ENCODE peak calls at places on chromosome 21, in six cellular contexts. M is kidney; J is T-cell; K is neuronal stem cell; C is naive thymus-derived CD8-positive, alpha-beta T cell; Q is iPS-NIHi11. I is an unnamed sample.

GRCh38 chr21:15022608-15023261 is 42.1 kb downstream of the NRIP1 start:
- DNase-seq in J (no peak), M (no peak), K (no peak), C (no peak), Q (no peak), I (no peak)

GRCh38 chr21:16794944-16795343 is 717.9 kb upstream of the CXADR start:
- DNase-seq in Q (no peak), J (no peak), C (no peak), M (no peak), K (no peak), I (no peak)

GRCh38 chr21:33961061-33961460 is 45.5 kb upstream of the ATP5PO start:
- DNase-seq in Q (no peak), J (no peak), K (no peak), C (no peak), M (no peak), I (no peak)

GRCh38 chr21:44530903-44531605 is 8.9 kb downstream of the KRTAP10-1 start:
- DNase-seq in Q (no peak), K (no peak), C (peak; percentile 54), M (peak; percentile 56), J (no peak), I (no peak)

GRCh38 chr21:23921670-23922418 is 1685.4 kb downstream of the MRPL39 start:
- DNase-seq in M (no peak), K (no peak), Q (no peak), J (no peak), C (no peak), I (no peak)

GRCh38 chr21:25929859-25930520 is 195.2 kb downstream of the GABPA start:
- DNase-seq in K (no peak), M (no peak), Q (no peak), J (no peak), C (no peak), I (no peak)

GRCh38 chr21:41369105-41369914 is 7.5 kb downstream of the MX2 start:
- DNase-seq in C (peak; percentile 71), K (peak; percentile 56), M (no peak), Q (peak; percentile 84), J (peak; percentile 41), I (peak; percentile 69)

GRCh38 chr21:20443558-20444155 is 554.6 kb upstream of the NCAM2 start:
- DNase-seq in M (no peak), C (no peak), J (no peak), Q (peak; percentile 41), K (peak; percentile 5), I (no peak)

GRCh38 chr21:28142692-28143091 is 850.0 kb downstream of the LTN1 start:
- DNase-seq in K (no peak), Q (no peak), J (no peak), M (no peak), C (no peak), I (no peak)

GRCh38 chr21:15140321-15141019 is 75.7 kb upstream of the NRIP1 start:
- DNase-seq in K (no peak), M (peak; percentile 70), Q (peak; percentile 21), J (no peak), C (no peak), I (peak; percentile 39)

GRCh38 chr21:39132248-39132647 is 51.0 kb downstream of the PSMG1 start:
- DNase-seq in Q (no peak), C (no peak), M (no peak), K (no peak), J (no peak), I (no peak)